ENCODE peak calls at places on chromosomes 16 and 17, in five cellular contexts. Y is activated naive CD4-positive, alpha-beta T cell treated with anti-CD3 and anti-CD28 coated beads, Interleukin-2, amount 10 ng/mL, durations not matched to agents 7 days and 5 days; D is B cell; Z is GM12878; V is gastrocnemius medialis. C is an unnamed sample.

GRCh38 chr17:40577611-40578065 is 12.4 kb upstream of the CCR7 start:
- DNase-seq in Y (peak), D (peak), Z (peak), V (no peak), C (no peak)

GRCh38 chr16:84360170-84360569 is 8.2 kb upstream of the ATP2C2 start:
- DNase-seq in Y (peak), D (no peak), Z (no peak), V (no peak), C (no peak)

GRCh38 chr17:37043201-37043600 is 94.4 kb downstream of the AATF start:
- DNase-seq in Y (no peak), D (no peak), Z (no peak), V (no peak), C (no peak)

GRCh38 chr17:61338000-61338864 is 61.4 kb upstream of the TBX2 start:
- DNase-seq in Y (no peak), D (no peak), Z (no peak), V (no peak), C (no peak)

GRCh38 chr16:23448392-23448791 is 4.6 kb downstream of the COG7 start:
- DNase-seq in Y (no peak), D (no peak), Z (no peak), V (no peak), C (no peak)

GRCh38 chr17:21301593-21302550 is 17.4 kb downstream of the MAP2K3 start:
- DNase-seq in Y (no peak), D (no peak), Z (no peak), V (no peak), C (no peak)

GRCh38 chr17:37744961-37745800 is at the start of gene HNF1B:
- DNase-seq in Y (no peak), D (peak), Z (no peak), V (no peak), C (peak)

GRCh38 chr16:10992112-10992511 is 47.7 kb downstream of the CLEC16A start:
- DNase-seq in Y (no peak), D (no peak), Z (no peak), V (no peak), C (no peak)

GRCh38 chr16:75318737-75319136 is 67.3 kb upstream of the BCAR1 start:
- DNase-seq in Y (no peak), D (no peak), Z (no peak), V (no peak), C (no peak)

GRCh38 chr16:17351471-17352045 is 119.2 kb downstream of the XYLT1 start:
- DNase-seq in Y (no peak), D (no peak), Z (no peak), V (no peak), C (no peak)

GRCh38 chr17:62678214-62678919 is 50.9 kb downstream of the MRC2 start:
- DNase-seq in Y (no peak), D (no peak), Z (no peak), V (no peak), C (no peak)

GRCh38 chr17:72609501-72609900 is 483.0 kb downstream of the SLC39A11 start:
- DNase-seq in Y (no peak), D (no peak), Z (no peak), V (no peak), C (peak)

C was measured in stomach.